ENCODE peak calls at places on chromosomes 5 and 9, in four cellular contexts. One of them, this sample, is unnamed.

GRCh38 chr9:36870960-36871359 is 163.1 kb downstream of the PAX5 start:
- DNase-seq in GM12878: no peak
- DNase-seq in K562: no peak
- DNase-seq in HepG2: no peak
- DNase-seq in this sample: no peak

GRCh38 chr9:4301302-4301701 is 1.4 kb upstream of the GLIS3 start:
- DNase-seq in K562: no peak
- DNase-seq in HepG2: no peak
- DNase-seq in GM12878: no peak
- DNase-seq in this sample: no peak

GRCh38 chr5:43215073-43215631 is 23.1 kb downstream of the NIM1K start:
- DNase-seq in GM12878: no peak
- DNase-seq in HepG2: no peak
- DNase-seq in K562: peak; percentile 81
- DNase-seq in this sample: no peak

GRCh38 chr5:43889238-43889637 is 286.3 kb downstream of the NNT start:
- DNase-seq in K562: no peak
- DNase-seq in GM12878: no peak
- DNase-seq in HepG2: no peak
- DNase-seq in this sample: no peak

GRCh38 chr5:100900796-100901731 is 2.0 kb downstream of the ST8SIA4 start:
- DNase-seq in GM12878: peak; percentile 82
- DNase-seq in K562: peak; percentile 40
- DNase-seq in HepG2: no peak
- DNase-seq in this sample: peak; percentile 67

GRCh38 chr9:133715866-133716563 is 22.1 kb downstream of the SARDH start:
- DNase-seq in K562: peak; percentile 33
- DNase-seq in GM12878: no peak
- DNase-seq in HepG2: peak; percentile 60
- DNase-seq in this sample: peak; percentile 61

GRCh38 chr9:91783876-91784672 is 166.0 kb downstream of the ROR2 start:
- DNase-seq in K562: no peak
- DNase-seq in GM12878: no peak
- DNase-seq in HepG2: no peak
- DNase-seq in this sample: no peak

GRCh38 chr5:122076023-122076422 is 2.0 kb downstream of the LOX start:
- DNase-seq in K562: no peak
- DNase-seq in GM12878: no peak
- DNase-seq in HepG2: peak; percentile 88
- DNase-seq in this sample: no peak

GRCh38 chr9:133483611-133484010 is 4.7 kb upstream of the SLC2A6 start:
- DNase-seq in HepG2: no peak
- DNase-seq in GM12878: no peak
- DNase-seq in K562: no peak
- DNase-seq in this sample: no peak

GRCh38 chr5:142931896-142932686 is 161.9 kb downstream of the ARHGAP26 start:
- DNase-seq in K562: no peak
- DNase-seq in GM12878: no peak
- DNase-seq in HepG2: no peak
- DNase-seq in this sample: peak; percentile 26

GRCh38 chr5:82351754-82352145 is 73.6 kb upstream of the RPS23 start:
- DNase-seq in GM12878: no peak
- DNase-seq in K562: peak; percentile 76
- DNase-seq in HepG2: peak; percentile 73
- DNase-seq in this sample: no peak

GRCh38 chr9:109418827-109419226 is 79.3 kb downstream of the PTPN3 start:
- DNase-seq in HepG2: no peak
- DNase-seq in GM12878: peak; percentile 74
- DNase-seq in K562: no peak
- DNase-seq in this sample: no peak

GRCh38 chr9:36056896-36057295 is 20.2 kb downstream of the RECK start:
- DNase-seq in K562: no peak
- DNase-seq in GM12878: no peak
- DNase-seq in HepG2: no peak
- DNase-seq in this sample: no peak

GRCh38 chr5:118854819-118855218 is 133.5 kb downstream of the DTWD2 start:
- DNase-seq in GM12878: no peak
- DNase-seq in K562: no peak
- DNase-seq in HepG2: no peak
- DNase-seq in this sample: no peak

GRCh38 chr5:62256161-62257017 is 49.6 kb upstream of the KIF2A start:
- DNase-seq in K562: peak; percentile 72
- DNase-seq in HepG2: no peak
- DNase-seq in GM12878: no peak
- DNase-seq in this sample: no peak

GRCh38 chr5:124124711-124125229 is 612.8 kb downstream of the CSNK1G3 start:
- DNase-seq in K562: no peak
- DNase-seq in HepG2: no peak
- DNase-seq in GM12878: no peak
- DNase-seq in this sample: no peak

GRCh38 chr5:151811593-151812321 is 40.0 kb downstream of the G3BP1 start:
- DNase-seq in K562: no peak
- DNase-seq in GM12878: no peak
- DNase-seq in HepG2: no peak
- DNase-seq in this sample: no peak

GRCh38 chr5:113682497-113683136 is 169.1 kb downstream of the YTHDC2 start:
- DNase-seq in GM12878: no peak
- DNase-seq in HepG2: no peak
- DNase-seq in K562: no peak
- DNase-seq in this sample: peak; percentile 20

GRCh38 chr5:96023518-96023917 is 61.9 kb upstream of the ELL2 start:
- DNase-seq in GM12878: no peak
- DNase-seq in HepG2: no peak
- DNase-seq in K562: no peak
- DNase-seq in this sample: no peak

GRCh38 chr5:157740211-157740610 is 3.3 kb upstream of the LSM11 start:
- DNase-seq in K562: peak; percentile 53
- DNase-seq in GM12878: no peak
- DNase-seq in HepG2: peak; percentile 30
- DNase-seq in this sample: peak; percentile 27

GRCh38 chr9:97854696-97855485 is 1.9 kb downstream of the FOXE1 start:
- DNase-seq in GM12878: no peak
- DNase-seq in K562: no peak
- DNase-seq in HepG2: no peak
- DNase-seq in this sample: no peak

GRCh38 chr5:108536321-108536720 is 154.4 kb upstream of the FBXL17 start:
- DNase-seq in GM12878: no peak
- DNase-seq in K562: no peak
- DNase-seq in HepG2: no peak
- DNase-seq in this sample: no peak

GRCh38 chr5:173099461-173099860 is 43.3 kb downstream of the CREBRF start:
- DNase-seq in K562: no peak
- DNase-seq in HepG2: no peak
- DNase-seq in GM12878: no peak
- DNase-seq in this sample: no peak

GRCh38 chr9:21964925-21965385 is 29.2 kb downstream of the CDKN2A start:
- DNase-seq in GM12878: no peak
- DNase-seq in HepG2: no peak
- DNase-seq in K562: no peak
- DNase-seq in this sample: no peak

GRCh38 chr5:75281716-75282465 is 45.2 kb upstream of the ANKRD31 start:
- DNase-seq in HepG2: peak; percentile 49
- DNase-seq in GM12878: no peak
- DNase-seq in K562: no peak
- DNase-seq in this sample: no peak

GRCh38 chr5:9269024-9269423 is 276.9 kb downstream of the SEMA5A start:
- DNase-seq in GM12878: no peak
- DNase-seq in K562: no peak
- DNase-seq in HepG2: no peak
- DNase-seq in this sample: no peak

GRCh38 chr5:160312139-160312959 is at the start of gene CCNJL:
- DNase-seq in K562: peak; percentile 12
- DNase-seq in HepG2: peak; percentile 52
- DNase-seq in GM12878: no peak
- DNase-seq in this sample: peak; percentile 88

GRCh38 chr9:13160051-13160450 is 119.4 kb downstream of the MPDZ start:
- DNase-seq in HepG2: no peak
- DNase-seq in GM12878: no peak
- DNase-seq in K562: no peak
- DNase-seq in this sample: no peak

GRCh38 chr9:92607773-92608172 is 62.2 kb downstream of the IPPK start:
- DNase-seq in HepG2: no peak
- DNase-seq in K562: no peak
- DNase-seq in GM12878: no peak
- DNase-seq in this sample: no peak

GRCh38 chr9:127676636-127677035 is 30.2 kb upstream of the CFAP157 start:
- DNase-seq in K562: no peak
- DNase-seq in HepG2: no peak
- DNase-seq in GM12878: no peak
- DNase-seq in this sample: no peak

GRCh38 chr5:75818661-75819060 is 101.4 kb upstream of the POC5 start:
- DNase-seq in HepG2: no peak
- DNase-seq in GM12878: no peak
- DNase-seq in K562: no peak
- DNase-seq in this sample: no peak

GRCh38 chr5:128304121-128304520 is 220.6 kb downstream of the SLC12A2 start:
- DNase-seq in HepG2: no peak
- DNase-seq in GM12878: no peak
- DNase-seq in K562: no peak
- DNase-seq in this sample: no peak
- TF ChIP-seq ETV6 in HepG2: no peak
- TF ChIP-seq ETV6 in GM12878: no peak
- TF ChIP-seq ETV6 in K562: no peak
- TF ChIP-seq ETV6 in this sample: no peak

DNA sequence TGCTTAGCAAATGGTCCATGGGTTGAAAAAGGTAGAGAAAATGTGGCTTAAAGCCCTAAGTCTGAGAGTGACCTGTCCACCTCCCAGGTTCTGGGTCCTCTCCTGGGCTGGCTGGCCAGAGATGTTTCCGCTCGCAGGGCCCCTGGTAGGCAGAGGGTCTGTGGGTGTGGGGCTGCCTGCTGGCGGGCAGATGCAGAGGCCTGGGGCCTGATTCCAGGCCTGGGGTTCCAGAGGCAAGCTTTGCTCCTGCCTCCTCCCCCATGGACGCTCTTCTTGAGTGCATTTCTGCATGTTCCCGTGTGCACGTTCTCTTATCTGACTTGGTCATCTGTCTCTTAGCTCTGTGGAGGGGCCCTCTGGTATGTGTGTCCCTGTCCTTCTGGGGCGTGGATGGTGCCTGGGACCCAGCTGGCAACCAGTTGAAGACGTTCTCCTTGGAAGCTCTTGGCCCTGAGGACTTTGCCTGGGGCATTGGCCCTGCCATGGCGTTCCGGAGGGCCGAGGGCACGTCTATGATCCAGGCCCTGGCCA is 3.8 kb downstream of the MIGA2 start:
- DNase-seq in GM12878: no peak
- DNase-seq in HepG2: no peak
- DNase-seq in K562: peak; percentile 83
- DNase-seq in this sample: no peak
- TF ChIP-seq ETV6 in GM12878: no peak
- TF ChIP-seq ETV6 in HepG2: no peak
- TF ChIP-seq ETV6 in K562: no peak
- TF ChIP-seq ETV6 in this sample: no peak

GRCh38 chr9:137313326-137313920 is 11.4 kb upstream of the NRARP start:
- DNase-seq in GM12878: no peak
- DNase-seq in HepG2: no peak
- DNase-seq in K562: no peak
- DNase-seq in this sample: no peak

GRCh38 chr9:137312852-137313325 is 10.8 kb upstream of the NRARP start:
- DNase-seq in K562: no peak
- DNase-seq in GM12878: no peak
- DNase-seq in HepG2: no peak
- DNase-seq in this sample: no peak

GRCh38 chr9:137311171-137311970 is 9.3 kb upstream of the NRARP start:
- DNase-seq in GM12878: no peak
- DNase-seq in K562: peak; percentile 55
- DNase-seq in HepG2: no peak
- DNase-seq in this sample: no peak

GRCh38 chr9:137310190-137311052 is 8.3 kb upstream of the NRARP start:
- DNase-seq in K562: no peak
- DNase-seq in HepG2: no peak
- DNase-seq in GM12878: no peak
- DNase-seq in this sample: no peak

GRCh38 chr9:137311971-137312851 is 10.1 kb upstream of the NRARP start:
- DNase-seq in HepG2: no peak
- DNase-seq in K562: no peak
- DNase-seq in GM12878: no peak
- DNase-seq in this sample: no peak
- TF ChIP-seq ETV6 in HepG2: no peak
- TF ChIP-seq ETV6 in K562: no peak
- TF ChIP-seq ETV6 in GM12878: no peak
- TF ChIP-seq ETV6 in this sample: no peak

GRCh38 chr9:3047912-3048311 is 204.0 kb upstream of the PUM3 start:
- DNase-seq in K562: no peak
- DNase-seq in HepG2: no peak
- DNase-seq in GM12878: no peak
- DNase-seq in this sample: no peak
- TF ChIP-seq ETV6 in K562: no peak
- TF ChIP-seq ETV6 in HepG2: no peak
- TF ChIP-seq ETV6 in GM12878: no peak
- TF ChIP-seq ETV6 in this sample: no peak

DNA sequence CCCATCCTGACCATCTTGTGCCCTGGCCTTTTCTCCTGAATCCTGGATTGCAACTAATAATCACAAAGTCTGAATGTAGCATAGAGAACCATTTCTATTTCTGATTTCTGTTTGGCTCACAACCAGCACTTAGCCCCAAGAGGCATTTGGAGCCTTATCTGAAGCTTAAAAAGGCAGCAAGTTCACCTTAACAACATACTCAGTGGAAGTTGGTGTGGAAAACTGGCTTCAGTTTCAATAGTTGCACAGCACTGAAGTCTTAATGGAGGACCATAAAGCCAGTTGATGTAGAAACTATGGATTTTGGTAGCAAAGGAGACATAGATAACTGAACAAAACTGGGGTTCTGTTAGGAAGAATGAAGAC is 574.1 kb downstream of the PSAT1 start:
- DNase-seq in K562: no peak
- DNase-seq in GM12878: no peak
- DNase-seq in HepG2: no peak
- DNase-seq in this sample: no peak
- TF ChIP-seq ETV6 in K562: no peak
- TF ChIP-seq ETV6 in GM12878: no peak
- TF ChIP-seq ETV6 in HepG2: no peak
- TF ChIP-seq ETV6 in this sample: no peak

This sample was measured in WTC11.